ENCODE peak calls at places on chromosome 4, in six cellular contexts. One of them, this sample, is unnamed.

GRCh38 chr4:97507587-97508245 is 635.6 kb downstream of the STPG2 start:
- DNase-seq in adrenal gland: no peak
- DNase-seq in fibroblast of mammary gland: no peak
- DNase-seq in neural crest cell: no peak
- DNase-seq in lower lobe of right lung: no peak
- DNase-seq in fibroblast of pulmonary artery: peak; percentile 61
- DNase-seq in this sample: no peak

GRCh38 chr4:169484485-169484884 is 127.9 kb downstream of the NEK1 start:
- DNase-seq in adrenal gland: no peak
- DNase-seq in fibroblast of mammary gland: peak; percentile 3
- DNase-seq in neural crest cell: no peak
- DNase-seq in lower lobe of right lung: no peak
- DNase-seq in fibroblast of pulmonary artery: peak; percentile 17
- DNase-seq in this sample: no peak

GRCh38 chr4:128424524-128425195 is 137.0 kb upstream of the PGRMC2 start:
- DNase-seq in adrenal gland: no peak
- DNase-seq in fibroblast of mammary gland: peak; percentile 60
- DNase-seq in neural crest cell: no peak
- DNase-seq in lower lobe of right lung: no peak
- DNase-seq in fibroblast of pulmonary artery: peak; percentile 78
- DNase-seq in this sample: no peak

GRCh38 chr4:74456849-74457395 is 12.0 kb downstream of the AREG start:
- DNase-seq in adrenal gland: no peak
- DNase-seq in fibroblast of mammary gland: no peak
- DNase-seq in neural crest cell: no peak
- DNase-seq in lower lobe of right lung: no peak
- DNase-seq in fibroblast of pulmonary artery: peak; percentile 56
- DNase-seq in this sample: no peak

GRCh38 chr4:7752649-7753048 is 187.0 kb downstream of the AFAP1 start:
- DNase-seq in adrenal gland: no peak
- DNase-seq in fibroblast of mammary gland: peak; percentile 27
- DNase-seq in neural crest cell: no peak
- DNase-seq in lower lobe of right lung: peak; percentile 42
- DNase-seq in fibroblast of pulmonary artery: no peak
- DNase-seq in this sample: no peak

GRCh38 chr4:16715482-16715881 is 183.0 kb downstream of the LDB2 start:
- DNase-seq in adrenal gland: no peak
- DNase-seq in fibroblast of mammary gland: peak; percentile 9
- DNase-seq in neural crest cell: no peak
- DNase-seq in lower lobe of right lung: no peak
- DNase-seq in fibroblast of pulmonary artery: peak; percentile 26
- DNase-seq in this sample: no peak

GRCh38 chr4:182978152-182978827 is 61.1 kb upstream of the DCTD start:
- DNase-seq in adrenal gland: no peak
- DNase-seq in fibroblast of mammary gland: no peak
- DNase-seq in neural crest cell: no peak
- DNase-seq in lower lobe of right lung: no peak
- DNase-seq in fibroblast of pulmonary artery: peak; percentile 53
- DNase-seq in this sample: no peak

GRCh38 chr4:110347805-110348204 is 128.2 kb upstream of the ENPEP start:
- DNase-seq in adrenal gland: no peak
- DNase-seq in fibroblast of mammary gland: no peak
- DNase-seq in neural crest cell: no peak
- DNase-seq in lower lobe of right lung: no peak
- DNase-seq in fibroblast of pulmonary artery: no peak
- DNase-seq in this sample: no peak

GRCh38 chr4:60134106-60134505 is 1066.0 kb upstream of the ADGRL3 start:
- DNase-seq in adrenal gland: no peak
- DNase-seq in fibroblast of mammary gland: no peak
- DNase-seq in neural crest cell: no peak
- DNase-seq in lower lobe of right lung: no peak
- DNase-seq in fibroblast of pulmonary artery: no peak
- DNase-seq in this sample: no peak

GRCh38 chr4:40333921-40334352 is 1.2 kb upstream of the CHRNA9 start:
- DNase-seq in adrenal gland: peak; percentile 60
- DNase-seq in fibroblast of mammary gland: peak; percentile 85
- DNase-seq in neural crest cell: no peak
- DNase-seq in lower lobe of right lung: no peak
- DNase-seq in fibroblast of pulmonary artery: peak; percentile 75
- DNase-seq in this sample: peak; percentile 69

GRCh38 chr4:99100876-99101275 is 12.3 kb upstream of the ADH5 start:
- DNase-seq in adrenal gland: no peak
- DNase-seq in fibroblast of mammary gland: no peak
- DNase-seq in neural crest cell: no peak
- DNase-seq in lower lobe of right lung: no peak
- DNase-seq in fibroblast of pulmonary artery: no peak
- DNase-seq in this sample: no peak

GRCh38 chr4:136203199-136203598 is 1329.1 kb downstream of the PCDH18 start:
- DNase-seq in adrenal gland: no peak
- DNase-seq in fibroblast of mammary gland: no peak
- DNase-seq in neural crest cell: no peak
- DNase-seq in lower lobe of right lung: no peak
- DNase-seq in fibroblast of pulmonary artery: no peak
- DNase-seq in this sample: no peak

GRCh38 chr4:82748781-82749504 is 49.7 kb downstream of the SCD5 start:
- DNase-seq in adrenal gland: no peak
- DNase-seq in fibroblast of mammary gland: no peak
- DNase-seq in neural crest cell: no peak
- DNase-seq in lower lobe of right lung: no peak
- DNase-seq in fibroblast of pulmonary artery: peak; percentile 17
- DNase-seq in this sample: no peak

GRCh38 chr4:76896731-76897521 is 1.0 kb downstream of the SOWAHB start:
- DNase-seq in adrenal gland: peak; percentile 28
- DNase-seq in fibroblast of mammary gland: no peak
- DNase-seq in neural crest cell: peak; percentile 41
- DNase-seq in lower lobe of right lung: peak; percentile 65
- DNase-seq in fibroblast of pulmonary artery: peak; percentile 13
- DNase-seq in this sample: no peak

GRCh38 chr4:151649461-151649860 is 111.3 kb downstream of the GATB start:
- DNase-seq in adrenal gland: no peak
- DNase-seq in fibroblast of mammary gland: no peak
- DNase-seq in neural crest cell: no peak
- DNase-seq in lower lobe of right lung: no peak
- DNase-seq in fibroblast of pulmonary artery: no peak
- DNase-seq in this sample: no peak

GRCh38 chr4:123390846-123391456 is 5.6 kb upstream of the SPRY1 start:
- DNase-seq in adrenal gland: no peak
- DNase-seq in fibroblast of mammary gland: peak; percentile 37
- DNase-seq in neural crest cell: no peak
- DNase-seq in lower lobe of right lung: no peak
- DNase-seq in fibroblast of pulmonary artery: peak; percentile 56
- DNase-seq in this sample: peak; percentile 4

GRCh38 chr4:147960971-147961370 is 229.1 kb downstream of the ARHGAP10 start:
- DNase-seq in adrenal gland: no peak
- DNase-seq in fibroblast of mammary gland: no peak
- DNase-seq in neural crest cell: no peak
- DNase-seq in lower lobe of right lung: no peak
- DNase-seq in fibroblast of pulmonary artery: no peak
- DNase-seq in this sample: no peak

GRCh38 chr4:76989391-76990061 is 40.0 kb downstream of the SEPTIN11 start:
- DNase-seq in adrenal gland: no peak
- DNase-seq in fibroblast of mammary gland: no peak
- DNase-seq in neural crest cell: no peak
- DNase-seq in lower lobe of right lung: no peak
- DNase-seq in fibroblast of pulmonary artery: no peak
- DNase-seq in this sample: no peak

GRCh38 chr4:123398803-123399637 is 2.4 kb downstream of the SPRY1 start:
- DNase-seq in adrenal gland: peak; percentile 46
- DNase-seq in fibroblast of mammary gland: peak; percentile 75
- DNase-seq in neural crest cell: peak; percentile 47
- DNase-seq in lower lobe of right lung: peak; percentile 83
- DNase-seq in fibroblast of pulmonary artery: peak; percentile 87
- DNase-seq in this sample: peak; percentile 12

GRCh38 chr4:157128395-157128794 is 52.4 kb downstream of the GLRB start:
- DNase-seq in adrenal gland: peak; percentile 9
- DNase-seq in fibroblast of mammary gland: peak; percentile 52
- DNase-seq in neural crest cell: no peak
- DNase-seq in lower lobe of right lung: no peak
- DNase-seq in fibroblast of pulmonary artery: peak; percentile 72
- DNase-seq in this sample: peak; percentile 15

GRCh38 chr4:29756966-29757365 is 963.2 kb upstream of the PCDH7 start:
- DNase-seq in adrenal gland: no peak
- DNase-seq in fibroblast of mammary gland: no peak
- DNase-seq in neural crest cell: no peak
- DNase-seq in lower lobe of right lung: no peak
- DNase-seq in fibroblast of pulmonary artery: no peak
- DNase-seq in this sample: no peak

GRCh38 chr4:139972305-139972704 is 181.7 kb downstream of the MAML3 start:
- DNase-seq in adrenal gland: no peak
- DNase-seq in fibroblast of mammary gland: peak; percentile 24
- DNase-seq in neural crest cell: no peak
- DNase-seq in lower lobe of right lung: no peak
- DNase-seq in fibroblast of pulmonary artery: no peak
- DNase-seq in this sample: no peak

GRCh38 chr4:6562931-6563901 is 11.8 kb upstream of the MAN2B2 start:
- DNase-seq in adrenal gland: peak; percentile 53
- DNase-seq in fibroblast of mammary gland: no peak
- DNase-seq in neural crest cell: no peak
- DNase-seq in lower lobe of right lung: no peak
- DNase-seq in fibroblast of pulmonary artery: no peak
- DNase-seq in this sample: no peak

GRCh38 chr4:40331092-40331824 is 3.9 kb upstream of the CHRNA9 start:
- DNase-seq in adrenal gland: no peak
- DNase-seq in fibroblast of mammary gland: no peak
- DNase-seq in neural crest cell: no peak
- DNase-seq in lower lobe of right lung: no peak
- DNase-seq in fibroblast of pulmonary artery: peak; percentile 26
- DNase-seq in this sample: no peak

GRCh38 chr4:184262901-184263300 is 45.2 kb upstream of the ENPP6 start:
- DNase-seq in adrenal gland: no peak
- DNase-seq in fibroblast of mammary gland: peak; percentile 59
- DNase-seq in neural crest cell: no peak
- DNase-seq in lower lobe of right lung: no peak
- DNase-seq in fibroblast of pulmonary artery: peak; percentile 33
- DNase-seq in this sample: no peak

GRCh38 chr4:25654031-25654970 is 1.4 kb upstream of the SLC34A2 start:
- DNase-seq in adrenal gland: no peak
- DNase-seq in fibroblast of mammary gland: no peak
- DNase-seq in neural crest cell: no peak
- DNase-seq in lower lobe of right lung: peak; percentile 66
- DNase-seq in fibroblast of pulmonary artery: peak; percentile 16
- DNase-seq in this sample: no peak

GRCh38 chr4:124177647-124178425 is 534.7 kb downstream of the ANKRD50 start:
- DNase-seq in adrenal gland: no peak
- DNase-seq in fibroblast of mammary gland: peak; percentile 90
- DNase-seq in neural crest cell: no peak
- DNase-seq in lower lobe of right lung: no peak
- DNase-seq in fibroblast of pulmonary artery: peak; percentile 89
- DNase-seq in this sample: no peak

DNA sequence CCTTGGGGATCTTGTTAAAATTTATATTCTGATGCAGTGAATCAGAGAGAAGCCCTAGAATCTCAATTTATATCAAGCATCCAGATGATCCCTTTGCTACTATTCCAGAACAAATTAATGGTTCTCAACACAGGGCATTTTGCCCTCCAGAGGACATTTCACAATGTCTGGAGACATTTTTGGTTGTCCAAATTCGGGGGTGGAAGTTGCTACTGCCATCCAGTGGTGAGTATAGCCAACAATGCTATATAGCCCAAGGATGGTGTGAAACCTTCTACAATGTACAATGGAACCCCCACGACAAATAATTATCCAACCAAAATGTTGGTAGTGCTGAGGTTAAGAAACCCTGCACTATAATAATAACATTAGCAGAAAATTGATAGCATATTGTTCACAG is 2440.0 kb downstream of the PCDH7 start:
- DNase-seq in adrenal gland: no peak
- DNase-seq in fibroblast of mammary gland: peak; percentile 71
- DNase-seq in neural crest cell: no peak
- DNase-seq in lower lobe of right lung: no peak
- DNase-seq in fibroblast of pulmonary artery: peak; percentile 76
- DNase-seq in this sample: peak; percentile 22
- TF ChIP-seq CTCF in adrenal gland: no peak
- TF ChIP-seq CTCF in fibroblast of mammary gland: peak; percentile 83
- TF ChIP-seq CTCF in neural crest cell: peak; percentile 46
- TF ChIP-seq CTCF in lower lobe of right lung: peak; percentile 22
- TF ChIP-seq CTCF in fibroblast of pulmonary artery: peak; percentile 83
- TF ChIP-seq CTCF in this sample: peak; percentile 22

DNA sequence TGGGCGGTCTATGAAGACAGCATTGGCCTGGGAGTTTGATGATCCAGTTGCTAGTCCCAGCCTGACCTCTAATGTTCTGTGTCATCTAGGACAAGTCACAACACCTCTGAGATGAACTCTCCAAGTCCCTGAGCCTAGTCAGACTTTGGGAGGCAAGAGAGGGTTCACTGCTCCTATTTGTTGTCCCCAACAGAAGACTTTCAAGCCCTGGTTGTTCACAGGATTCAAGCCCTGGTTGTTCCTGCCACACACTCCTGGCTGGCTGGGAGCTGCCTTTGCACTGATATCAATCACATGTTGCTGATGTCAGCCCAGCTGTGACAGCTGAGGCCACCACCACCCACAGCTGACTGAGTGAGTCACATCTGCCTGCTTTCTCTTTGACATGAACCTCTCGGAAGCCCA is 253.2 kb upstream of the RASGEF1B start:
- DNase-seq in adrenal gland: peak; percentile 63
- DNase-seq in fibroblast of mammary gland: peak; percentile 2
- DNase-seq in neural crest cell: no peak
- DNase-seq in lower lobe of right lung: peak; percentile 73
- DNase-seq in fibroblast of pulmonary artery: no peak
- DNase-seq in this sample: no peak
- TF ChIP-seq CTCF in adrenal gland: no peak
- TF ChIP-seq CTCF in fibroblast of mammary gland: no peak
- TF ChIP-seq CTCF in neural crest cell: no peak
- TF ChIP-seq CTCF in lower lobe of right lung: no peak
- TF ChIP-seq CTCF in fibroblast of pulmonary artery: no peak
- TF ChIP-seq CTCF in this sample: no peak

GRCh38 chr4:175253184-175253902 is 335.2 kb downstream of the ADAM29 start:
- DNase-seq in adrenal gland: no peak
- DNase-seq in fibroblast of mammary gland: peak; percentile 23
- DNase-seq in neural crest cell: no peak
- DNase-seq in lower lobe of right lung: no peak
- DNase-seq in fibroblast of pulmonary artery: peak; percentile 11
- DNase-seq in this sample: peak; percentile 19
- TF ChIP-seq CTCF in adrenal gland: no peak
- TF ChIP-seq CTCF in fibroblast of mammary gland: peak; percentile 36
- TF ChIP-seq CTCF in neural crest cell: peak; percentile 46
- TF ChIP-seq CTCF in lower lobe of right lung: no peak
- TF ChIP-seq CTCF in fibroblast of pulmonary artery: peak; percentile 32
- TF ChIP-seq CTCF in this sample: peak; percentile 46

GRCh38 chr4:45939056-45939455 is 184.8 kb downstream of the GABRG1 start:
- DNase-seq in adrenal gland: no peak
- DNase-seq in fibroblast of mammary gland: no peak
- DNase-seq in neural crest cell: no peak
- DNase-seq in lower lobe of right lung: no peak
- DNase-seq in fibroblast of pulmonary artery: no peak
- DNase-seq in this sample: no peak

GRCh38 chr4:45946699-45947098 is 177.2 kb downstream of the GABRG1 start:
- DNase-seq in adrenal gland: no peak
- DNase-seq in fibroblast of mammary gland: no peak
- DNase-seq in neural crest cell: no peak
- DNase-seq in lower lobe of right lung: no peak
- DNase-seq in fibroblast of pulmonary artery: no peak
- DNase-seq in this sample: no peak

DNA sequence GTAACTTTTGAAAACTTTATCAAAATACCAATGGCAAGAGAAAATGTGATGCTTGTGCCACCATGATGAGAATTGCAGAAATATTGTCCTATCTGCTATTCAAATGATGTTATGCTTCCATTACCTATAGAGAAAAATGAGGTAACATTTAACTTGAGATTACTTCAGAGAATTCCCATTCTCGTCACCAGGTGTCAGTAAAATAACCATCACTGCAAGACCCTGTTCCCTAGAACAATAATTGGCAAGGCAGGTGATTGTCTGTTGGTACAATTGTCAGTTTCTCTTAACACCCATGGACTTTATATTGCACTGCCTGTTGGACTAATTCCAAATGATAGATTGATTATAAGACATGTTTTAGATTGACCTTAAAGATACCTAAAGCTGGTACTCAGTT is 179.9 kb downstream of the GABRG1 start:
- DNase-seq in adrenal gland: no peak
- DNase-seq in fibroblast of mammary gland: no peak
- DNase-seq in neural crest cell: no peak
- DNase-seq in lower lobe of right lung: no peak
- DNase-seq in fibroblast of pulmonary artery: no peak
- DNase-seq in this sample: no peak
- TF ChIP-seq CTCF in adrenal gland: no peak
- TF ChIP-seq CTCF in fibroblast of mammary gland: no peak
- TF ChIP-seq CTCF in neural crest cell: no peak
- TF ChIP-seq CTCF in lower lobe of right lung: no peak
- TF ChIP-seq CTCF in fibroblast of pulmonary artery: no peak
- TF ChIP-seq CTCF in this sample: no peak

This sample was measured in HCT116.